ENCODE peak calls at places on chromosomes 16 and 17, in nine cellular contexts. Q, C, E, R, K, X, F, A and Z are unnamed samples. For H3K27me3 and H3K4me1, the result is how much of the 10 kb centered on the place peaks cover.

GRCh38 chr16:50550035-50550434 is 1.8 kb downstream of the NKD1 start:
- DNase-seq in E (no peak), X (no peak), R (peak), C (no peak), A (no peak), F (no peak), Q (no peak), K (no peak), Z (no peak)

GRCh38 chr17:50034504-50035364 is 21.2 kb upstream of the ITGA3 start:
- DNase-seq in A (no peak), Q (no peak), C (no peak), R (no peak), F (peak), E (no peak), X (no peak), K (no peak), Z (no peak)

GRCh38 chr17:73349138-73349537 is 37.3 kb upstream of the CDC42EP4 start:
- DNase-seq in R (no peak), F (peak), Q (no peak), C (no peak), A (no peak), K (no peak), X (no peak), E (no peak), Z (peak)

GRCh38 chr16:1493746-1494094 is 560 bp downstream of the TELO2 start:
- DNase-seq in C (no peak), X (no peak), F (peak), E (no peak), Q (peak), K (no peak), A (no peak), R (no peak), Z (peak)

GRCh38 chr17:35028531-35029262 is 34.8 kb downstream of the RFFL start:
- DNase-seq in R (no peak), A (peak), K (peak), C (no peak), X (no peak), F (no peak), E (no peak), Q (no peak), Z (peak)

GRCh38 chr17:55454906-55455474 is 33.4 kb upstream of the MMD start:
- DNase-seq in R (no peak), Q (no peak), X (no peak), F (no peak), E (no peak), C (peak), K (peak), A (peak), Z (no peak)

GRCh38 chr16:3912897-3913296 is 32.4 kb upstream of the CREBBP start:
- DNase-seq in X (no peak), C (no peak), K (no peak), F (no peak), A (no peak), Q (no peak), R (no peak), E (no peak), Z (no peak)

GRCh38 chr16:1991588-1992474 is 2.1 kb downstream of the SYNGR3 start:
- DNase-seq in X (peak), Q (peak), C (peak), K (peak), A (peak), F (peak), R (peak), E (peak), Z (peak)

GRCh38 chr17:70029019-70029767 is 45.8 kb upstream of the KCNJ16 start:
- DNase-seq in Q (no peak), K (no peak), A (no peak), X (no peak), R (no peak), E (no peak), F (no peak), C (no peak), Z (no peak)

DNA sequence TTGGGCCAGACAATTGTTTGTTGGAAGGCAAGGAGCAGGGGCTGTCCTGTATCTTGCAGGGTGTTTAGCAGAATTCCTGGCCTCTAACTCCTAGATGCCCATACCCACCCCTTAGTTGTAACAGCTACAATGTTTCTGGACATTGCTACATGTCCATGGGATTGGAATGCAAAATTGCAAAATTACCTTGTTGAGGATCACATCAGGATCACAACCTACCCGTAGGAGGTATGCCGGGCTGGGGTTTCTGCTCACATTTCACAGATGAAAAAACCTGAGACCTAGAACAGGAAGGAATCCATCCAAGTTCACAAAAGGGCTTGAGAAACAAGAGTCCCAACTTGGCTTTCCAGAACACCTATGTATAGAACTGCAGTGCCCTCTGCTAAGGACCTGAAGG is 22.7 kb downstream of the NOG start:
- DNase-seq in E (no peak), X (no peak), K (no peak), C (no peak), R (no peak), F (no peak), Q (no peak), A (no peak), Z (no peak)
- H3K27me3 ChIP-seq in E (under half), X (under half), K (under half), C (under half), R (under half), F (under half), Q (under half), A (under half), Z (under half)

DNA sequence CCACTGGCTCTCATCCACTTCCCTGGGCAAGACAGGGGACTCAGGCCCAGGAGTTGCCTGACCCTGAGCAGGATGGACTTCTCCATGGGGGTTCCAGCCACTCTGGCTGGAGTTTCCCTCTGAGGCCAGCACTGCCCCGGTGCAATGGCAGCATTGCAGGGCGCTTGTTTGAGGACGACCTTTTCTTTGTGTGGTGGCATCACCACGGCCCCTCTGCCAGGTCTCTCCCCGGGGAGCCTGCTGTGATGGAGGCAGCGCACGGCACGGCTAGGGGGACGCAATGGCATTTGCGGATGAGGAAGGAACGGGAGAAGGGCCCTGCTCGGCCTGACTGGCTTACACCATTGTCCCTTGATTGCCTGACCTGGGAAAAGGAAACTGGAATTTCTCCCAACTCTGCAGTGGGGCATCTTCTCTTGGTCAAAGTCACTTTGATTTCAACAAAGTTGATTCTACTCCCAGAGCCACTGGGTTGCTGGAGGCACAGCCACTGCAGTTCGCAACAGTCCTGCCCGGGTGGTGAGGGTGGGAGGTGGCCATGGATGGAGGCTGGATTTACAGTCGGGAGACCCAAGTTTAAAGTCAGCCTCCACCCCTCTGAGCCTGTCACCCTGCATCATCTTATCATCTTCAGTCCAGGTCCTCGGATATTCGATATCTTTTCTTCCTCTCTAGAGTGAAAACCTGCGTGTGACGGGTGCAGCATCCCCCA is 82.9 kb upstream of the ZNF469 start:
- DNase-seq in C (no peak), F (no peak), X (no peak), A (no peak), K (no peak), Q (no peak), R (no peak), E (no peak), Z (peak)
- H3K4me1 ChIP-seq in C (under half), F (half or more), X (under half), A (under half), K (under half), Q (under half), R (under half), E (under half), Z (under half)

GRCh38 chr17:40625311-40625710 is 22.3 kb downstream of the SMARCE1 start:
- DNase-seq in E (no peak), F (no peak), R (no peak), X (no peak), A (no peak), Q (no peak), C (no peak), K (no peak), Z (no peak)
- H3K27ac ChIP-seq in E (no peak), F (no peak), R (no peak), X (no peak), A (no peak), Q (no peak), C (no peak), K (no peak), Z (no peak)

GRCh38 chr16:18941471-18941870 is 15.3 kb upstream of the SMG1 start:
- DNase-seq in Q (no peak), R (no peak), C (no peak), K (no peak), X (no peak), F (no peak), A (no peak), E (no peak), Z (no peak)

GRCh38 chr16:18938986-18939385 is 12.8 kb upstream of the SMG1 start:
- DNase-seq in Q (no peak), F (no peak), K (no peak), X (no peak), A (no peak), C (no peak), R (no peak), E (no peak), Z (no peak)

GRCh38 chr16:18945233-18945632 is 19.0 kb upstream of the SMG1 start:
- DNase-seq in C (no peak), Q (no peak), R (no peak), A (no peak), X (no peak), K (no peak), E (no peak), F (no peak), Z (no peak)

GRCh38 chr16:18943414-18943813 is 17.2 kb upstream of the SMG1 start:
- DNase-seq in Q (no peak), C (no peak), X (no peak), A (no peak), K (no peak), F (no peak), R (peak), E (no peak), Z (no peak)

DNA sequence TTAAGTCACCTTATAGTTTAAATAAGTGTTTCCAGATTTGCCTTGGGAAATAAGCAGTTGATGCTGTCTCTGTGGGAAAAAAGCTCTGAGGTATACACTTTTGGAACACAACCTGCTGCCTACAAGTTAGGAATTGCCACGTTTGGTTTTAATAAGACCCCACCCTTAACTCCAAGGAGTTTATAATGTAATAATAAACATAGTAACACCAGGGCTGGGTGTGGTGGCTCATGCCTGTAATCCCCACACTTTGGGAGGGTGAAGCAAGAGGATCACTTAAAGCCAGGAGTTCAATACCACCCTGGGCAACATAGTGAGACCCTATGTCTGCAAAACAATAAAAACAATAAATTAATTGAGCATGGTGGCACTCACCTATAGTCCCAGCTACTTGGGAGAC is 15.9 kb upstream of the SMG1 start:
- DNase-seq in X (no peak), C (no peak), A (no peak), Q (no peak), K (no peak), F (no peak), R (no peak), E (no peak), Z (no peak)
- H3K27me3 ChIP-seq in X (under half), C (under half), A (under half), Q (under half), K (under half), F (under half), R (under half), E (under half), Z (under half)

GRCh38 chr16:89949756-89950155 is 1.2 kb downstream of the DEF8 start:
- DNase-seq in A (no peak), R (no peak), X (no peak), K (no peak), Q (no peak), C (no peak), F (no peak), E (no peak), Z (peak)

GRCh38 chr16:89949121-89949742 is 677 bp downstream of the DEF8 start:
- DNase-seq in R (no peak), E (no peak), C (no peak), A (no peak), Q (no peak), X (no peak), F (no peak), K (no peak), Z (peak)

GRCh38 chr16:89946515-89946914 is 2.0 kb upstream of the DEF8 start:
- DNase-seq in R (no peak), C (no peak), K (no peak), E (no peak), A (no peak), Q (no peak), X (no peak), F (no peak), Z (no peak)

GRCh38 chr16:89944773-89945172 is 3.8 kb upstream of the DEF8 start:
- DNase-seq in E (no peak), C (no peak), F (no peak), X (no peak), A (no peak), R (no peak), Q (no peak), K (no peak), Z (peak)

GRCh38 chr16:89945654-89946053 is 2.9 kb upstream of the DEF8 start:
- DNase-seq in C (peak), A (no peak), Q (no peak), F (no peak), X (no peak), E (no peak), K (no peak), R (no peak), Z (no peak)
- H3K4me1 ChIP-seq in C (under half), A (under half), Q (under half), F (under half), X (under half), E (under half), K (under half), R (under half), Z (under half)

DNA sequence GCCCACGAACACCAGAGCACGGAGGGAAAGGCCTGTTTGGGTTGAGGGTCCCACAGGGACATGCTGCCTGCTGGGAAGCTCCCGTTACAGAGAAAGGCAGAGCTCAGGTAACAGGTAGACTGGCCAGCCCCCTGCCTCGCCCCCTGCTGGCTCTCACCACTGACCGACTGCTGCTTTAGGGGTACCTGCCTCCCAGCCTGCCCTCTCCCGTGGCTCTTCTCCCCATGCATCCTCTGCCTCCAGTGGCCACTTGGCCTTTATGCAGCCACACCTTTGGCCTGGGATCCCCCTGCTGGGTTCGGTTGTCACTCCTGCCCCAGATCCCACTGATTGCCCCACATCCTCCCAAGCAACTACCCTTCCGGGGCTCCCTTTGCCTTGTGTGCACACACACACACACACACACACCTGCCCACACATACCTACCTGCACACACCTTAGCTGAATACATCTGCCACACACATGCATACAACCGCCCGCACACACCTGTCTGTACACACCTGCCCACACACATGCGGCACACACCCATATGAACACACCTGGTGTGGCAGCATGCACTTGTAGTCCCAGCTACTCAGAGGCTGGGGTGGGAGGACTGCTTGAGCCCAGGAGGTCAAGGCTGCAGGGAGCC is 7.1 kb downstream of the MCRIP1 start:
- DNase-seq in C (no peak), X (no peak), R (no peak), K (no peak), E (no peak), F (no peak), A (no peak), Q (no peak), Z (no peak)
- H3K27ac ChIP-seq in C (no peak), X (no peak), R (no peak), K (no peak), E (no peak), F (no peak), A (no peak), Q (no peak), Z (no peak)